ENCODE peak calls at places on chromosomes 1 and 21, in six cellular contexts. U is EL, S is pancreas, R is GM23338, F is lower lobe of right lung, W is caudate nucleus. A is an unnamed sample.

GRCh38 chr1:153277852-153278251 is 18.4 kb downstream of the LORICRIN start:
- DNase-seq in S (no peak), W (no peak), R (peak), U (no peak), F (no peak), A (peak)

GRCh38 chr1:28249013-28249870 is 10.1 kb upstream of the SESN2 start:
- DNase-seq in S (peak), U (peak), W (no peak), F (peak), R (peak), A (peak)

GRCh38 chr1:16958475-16958874 is 21.9 kb downstream of the MFAP2 start:
- DNase-seq in U (no peak), F (no peak), S (no peak), R (no peak), W (no peak), A (no peak)

GRCh38 chr1:167561753-167562152 is 8.2 kb upstream of the CREG1 start:
- DNase-seq in W (no peak), R (no peak), F (no peak), S (no peak), U (no peak), A (no peak)

GRCh38 chr1:72280131-72280530 is 2.2 kb downstream of the NEGR1 start:
- DNase-seq in U (peak), R (no peak), F (no peak), S (no peak), W (no peak), A (no peak)

GRCh38 chr1:27643626-27644368 is 8.8 kb upstream of the FGR start:
- DNase-seq in S (peak), W (peak), U (peak), F (peak), R (peak), A (peak)

GRCh38 chr1:109027841-109028240 is 14.1 kb downstream of the WDR47 start:
- DNase-seq in U (no peak), S (no peak), R (no peak), F (no peak), W (no peak), A (no peak)

GRCh38 chr1:31954607-31955283 is 16.6 kb upstream of the PTP4A2 start:
- DNase-seq in U (peak), S (peak), R (no peak), F (peak), W (peak), A (peak)

GRCh38 chr21:31299291-31300147 is 44.5 kb downstream of the TIAM1 start:
- DNase-seq in R (no peak), S (no peak), W (no peak), F (no peak), U (no peak), A (no peak)

GRCh38 chr1:59418361-59418760 is 121.5 kb downstream of the FGGY start:
- DNase-seq in W (no peak), U (no peak), R (peak), F (no peak), S (no peak), A (no peak)

GRCh38 chr1:12232221-12232620 is 2.4 kb downstream of the VPS13D start:
- DNase-seq in F (no peak), W (no peak), S (no peak), R (no peak), U (no peak), A (no peak)

GRCh38 chr1:14974361-14974760 is 179.2 kb upstream of the TMEM51 start:
- DNase-seq in W (no peak), F (no peak), R (no peak), S (no peak), U (peak), A (no peak)